ENCODE peak calls at places on chromosomes 5 and 9, in seven cellular contexts. One of them, this sample, is unnamed.

GRCh38 chr5:107593009-107593408 is 77.7 kb downstream of the EFNA5 start:
- DNase-seq in astrocyte of the spinal cord: no peak
- DNase-seq in AG04450: no peak
- DNase-seq in hepatocyte: no peak
- DNase-seq in SJCRH30: peak; percentile 96
- DNase-seq in H7: no peak
- DNase-seq in ovary: no peak
- DNase-seq in this sample: peak; percentile 60

GRCh38 chr5:73170522-73170921 is 2.5 kb upstream of the TMEM174 start:
- DNase-seq in astrocyte of the spinal cord: no peak
- DNase-seq in AG04450: no peak
- DNase-seq in hepatocyte: no peak
- DNase-seq in SJCRH30: peak; percentile 69
- DNase-seq in H7: peak; percentile 39
- DNase-seq in ovary: no peak
- DNase-seq in this sample: no peak

GRCh38 chr5:39755452-39755851 is 330.7 kb upstream of the DAB2 start:
- DNase-seq in astrocyte of the spinal cord: no peak
- DNase-seq in AG04450: no peak
- DNase-seq in hepatocyte: no peak
- DNase-seq in SJCRH30: no peak
- DNase-seq in H7: no peak
- DNase-seq in ovary: no peak
- DNase-seq in this sample: no peak

GRCh38 chr5:115033861-115034260 is 135.8 kb downstream of the TRIM36 start:
- DNase-seq in astrocyte of the spinal cord: no peak
- DNase-seq in AG04450: no peak
- DNase-seq in hepatocyte: peak; percentile 19
- DNase-seq in SJCRH30: peak; percentile 29
- DNase-seq in H7: peak; percentile 26
- DNase-seq in ovary: no peak
- DNase-seq in this sample: no peak

GRCh38 chr5:124061663-124062062 is 549.7 kb downstream of the CSNK1G3 start:
- DNase-seq in astrocyte of the spinal cord: peak; percentile 79
- DNase-seq in AG04450: no peak
- DNase-seq in hepatocyte: peak; percentile 16
- DNase-seq in SJCRH30: no peak
- DNase-seq in H7: no peak
- DNase-seq in ovary: peak; percentile 14
- DNase-seq in this sample: peak; percentile 83

GRCh38 chr9:32906213-32906612 is 95.2 kb downstream of the APTX start:
- DNase-seq in astrocyte of the spinal cord: no peak
- DNase-seq in AG04450: no peak
- DNase-seq in hepatocyte: no peak
- DNase-seq in SJCRH30: no peak
- DNase-seq in H7: no peak
- DNase-seq in ovary: no peak
- DNase-seq in this sample: no peak

GRCh38 chr5:15105799-15106393 is 234.3 kb upstream of the ANKH start:
- DNase-seq in astrocyte of the spinal cord: peak; percentile 60
- DNase-seq in AG04450: no peak
- DNase-seq in hepatocyte: peak; percentile 66
- DNase-seq in SJCRH30: peak; percentile 63
- DNase-seq in H7: peak; percentile 60
- DNase-seq in ovary: no peak
- DNase-seq in this sample: peak; percentile 4

GRCh38 chr9:37936965-37937364 is 33.0 kb upstream of the SLC25A51 start:
- DNase-seq in astrocyte of the spinal cord: peak; percentile 66
- DNase-seq in AG04450: peak; percentile 29
- DNase-seq in hepatocyte: peak; percentile 72
- DNase-seq in SJCRH30: peak; percentile 47
- DNase-seq in H7: no peak
- DNase-seq in ovary: no peak
- DNase-seq in this sample: peak; percentile 41

GRCh38 chr5:73540192-73540591 is 25.2 kb downstream of the ANKRA2 start:
- DNase-seq in astrocyte of the spinal cord: peak; percentile 75
- DNase-seq in AG04450: no peak
- DNase-seq in hepatocyte: peak; percentile 28
- DNase-seq in SJCRH30: no peak
- DNase-seq in H7: no peak
- DNase-seq in ovary: no peak
- DNase-seq in this sample: peak; percentile 34

GRCh38 chr5:57493034-57493433 is 10.4 kb upstream of the ACTBL2 start:
- DNase-seq in astrocyte of the spinal cord: peak; percentile 47
- DNase-seq in AG04450: no peak
- DNase-seq in hepatocyte: no peak
- DNase-seq in SJCRH30: no peak
- DNase-seq in H7: no peak
- DNase-seq in ovary: no peak
- DNase-seq in this sample: no peak

GRCh38 chr9:95045751-95046150 is 271.8 kb downstream of the FANCC start:
- DNase-seq in astrocyte of the spinal cord: no peak
- DNase-seq in AG04450: no peak
- DNase-seq in hepatocyte: no peak
- DNase-seq in SJCRH30: no peak
- DNase-seq in H7: peak; percentile 62
- DNase-seq in ovary: no peak
- DNase-seq in this sample: no peak
- H3K4me3 ChIP-seq in astrocyte of the spinal cord: no peak overlapping the region
- H3K4me3 ChIP-seq in AG04450: no peak overlapping the region
- H3K4me3 ChIP-seq in hepatocyte: peak overlapping the region; percentile 7
- H3K4me3 ChIP-seq in SJCRH30: no peak overlapping the region
- H3K4me3 ChIP-seq in H7: no peak overlapping the region
- H3K4me3 ChIP-seq in ovary: no peak overlapping the region
- H3K4me3 ChIP-seq in this sample: no peak overlapping the region

GRCh38 chr5:138053554-138053953 is 20.7 kb upstream of the FAM13B start:
- DNase-seq in astrocyte of the spinal cord: no peak
- DNase-seq in AG04450: no peak
- DNase-seq in hepatocyte: no peak
- DNase-seq in SJCRH30: no peak
- DNase-seq in H7: no peak
- DNase-seq in ovary: no peak
- DNase-seq in this sample: no peak

GRCh38 chr5:138054206-138054605 is 21.3 kb upstream of the FAM13B start:
- DNase-seq in astrocyte of the spinal cord: no peak
- DNase-seq in AG04450: no peak
- DNase-seq in hepatocyte: no peak
- DNase-seq in SJCRH30: no peak
- DNase-seq in H7: no peak
- DNase-seq in ovary: no peak
- DNase-seq in this sample: no peak

GRCh38 chr5:138051441-138052296 is 18.8 kb upstream of the FAM13B start:
- DNase-seq in astrocyte of the spinal cord: no peak
- DNase-seq in AG04450: no peak
- DNase-seq in hepatocyte: no peak
- DNase-seq in SJCRH30: no peak
- DNase-seq in H7: no peak
- DNase-seq in ovary: peak; percentile 47
- DNase-seq in this sample: no peak

GRCh38 chr5:138054863-138055558 is 22.1 kb upstream of the FAM13B start:
- DNase-seq in astrocyte of the spinal cord: no peak
- DNase-seq in AG04450: no peak
- DNase-seq in hepatocyte: no peak
- DNase-seq in SJCRH30: no peak
- DNase-seq in H7: peak; percentile 71
- DNase-seq in ovary: peak; percentile 21
- DNase-seq in this sample: no peak
- H3K4me3 ChIP-seq in astrocyte of the spinal cord: no peak overlapping the region
- H3K4me3 ChIP-seq in AG04450: no peak overlapping the region
- H3K4me3 ChIP-seq in hepatocyte: no peak overlapping the region
- H3K4me3 ChIP-seq in SJCRH30: no peak overlapping the region
- H3K4me3 ChIP-seq in H7: no peak overlapping the region
- H3K4me3 ChIP-seq in ovary: no peak overlapping the region
- H3K4me3 ChIP-seq in this sample: no peak overlapping the region

GRCh38 chr9:94603259-94603776 is 9.7 kb upstream of the FBP2 start:
- DNase-seq in astrocyte of the spinal cord: peak; percentile 47
- DNase-seq in AG04450: no peak
- DNase-seq in hepatocyte: peak; percentile 94
- DNase-seq in SJCRH30: peak; percentile 85
- DNase-seq in H7: peak; percentile 94
- DNase-seq in ovary: peak; percentile 29
- DNase-seq in this sample: peak; percentile 58
- H3K4me3 ChIP-seq in astrocyte of the spinal cord: no peak overlapping the region
- H3K4me3 ChIP-seq in AG04450: no peak overlapping the region
- H3K4me3 ChIP-seq in hepatocyte: no peak overlapping the region
- H3K4me3 ChIP-seq in SJCRH30: no peak overlapping the region
- H3K4me3 ChIP-seq in H7: no peak overlapping the region
- H3K4me3 ChIP-seq in ovary: no peak overlapping the region
- H3K4me3 ChIP-seq in this sample: no peak overlapping the region

GRCh38 chr5:176410486-176411180 is 5.7 kb downstream of the CLTB start:
- DNase-seq in astrocyte of the spinal cord: no peak
- DNase-seq in AG04450: no peak
- DNase-seq in hepatocyte: no peak
- DNase-seq in SJCRH30: no peak
- DNase-seq in H7: peak; percentile 54
- DNase-seq in ovary: no peak
- DNase-seq in this sample: no peak
- H3K4me3 ChIP-seq in astrocyte of the spinal cord: no peak overlapping the region
- H3K4me3 ChIP-seq in AG04450: no peak overlapping the region
- H3K4me3 ChIP-seq in hepatocyte: no peak overlapping the region
- H3K4me3 ChIP-seq in SJCRH30: no peak overlapping the region
- H3K4me3 ChIP-seq in H7: no peak overlapping the region
- H3K4me3 ChIP-seq in ovary: no peak overlapping the region
- H3K4me3 ChIP-seq in this sample: no peak overlapping the region

GRCh38 chr5:69489246-69489645 is 3.3 kb upstream of the OCLN start:
- DNase-seq in astrocyte of the spinal cord: no peak
- DNase-seq in AG04450: no peak
- DNase-seq in hepatocyte: no peak
- DNase-seq in SJCRH30: no peak
- DNase-seq in H7: no peak
- DNase-seq in ovary: no peak
- DNase-seq in this sample: no peak

GRCh38 chr5:69491838-69492390 is 676 bp upstream of the OCLN start:
- DNase-seq in astrocyte of the spinal cord: no peak
- DNase-seq in AG04450: no peak
- DNase-seq in hepatocyte: no peak
- DNase-seq in SJCRH30: no peak
- DNase-seq in H7: no peak
- DNase-seq in ovary: no peak
- DNase-seq in this sample: no peak

GRCh38 chr5:69493235-69493925 is 790 bp downstream of the OCLN start:
- DNase-seq in astrocyte of the spinal cord: no peak
- DNase-seq in AG04450: no peak
- DNase-seq in hepatocyte: peak; percentile 72
- DNase-seq in SJCRH30: peak; percentile 80
- DNase-seq in H7: peak; percentile 80
- DNase-seq in ovary: no peak
- DNase-seq in this sample: no peak

GRCh38 chr5:69492391-69493234 is at the start of gene OCLN:
- DNase-seq in astrocyte of the spinal cord: no peak
- DNase-seq in AG04450: no peak
- DNase-seq in hepatocyte: peak; percentile 90
- DNase-seq in SJCRH30: peak; percentile 79
- DNase-seq in H7: peak; percentile 98
- DNase-seq in ovary: no peak
- DNase-seq in this sample: no peak

DNA sequence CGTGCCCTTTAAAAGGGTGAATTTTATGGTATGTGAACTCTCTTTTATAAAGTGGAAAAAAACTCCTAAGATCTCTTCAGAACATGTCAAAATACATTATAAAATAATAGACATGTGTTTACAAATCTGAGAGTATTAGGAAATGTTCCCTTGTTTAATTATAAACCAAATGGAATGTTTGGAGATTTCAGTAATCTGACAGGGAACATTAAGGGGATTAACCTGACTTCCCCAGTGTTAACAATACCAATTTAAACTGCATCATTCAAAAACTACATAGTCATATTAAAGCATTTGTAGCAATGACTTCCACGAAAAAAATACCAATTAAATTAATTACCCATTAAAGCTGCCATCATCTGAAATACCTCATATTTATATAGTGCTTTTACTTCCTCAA is 1.6 kb upstream of the OCLN start:
- DNase-seq in astrocyte of the spinal cord: no peak
- DNase-seq in AG04450: no peak
- DNase-seq in hepatocyte: no peak
- DNase-seq in SJCRH30: no peak
- DNase-seq in H7: no peak
- DNase-seq in ovary: no peak
- DNase-seq in this sample: no peak
- H3K4me3 ChIP-seq in astrocyte of the spinal cord: no peak overlapping the region
- H3K4me3 ChIP-seq in AG04450: no peak overlapping the region
- H3K4me3 ChIP-seq in hepatocyte: no peak overlapping the region
- H3K4me3 ChIP-seq in SJCRH30: no peak overlapping the region
- H3K4me3 ChIP-seq in H7: no peak overlapping the region
- H3K4me3 ChIP-seq in ovary: no peak overlapping the region
- H3K4me3 ChIP-seq in this sample: no peak overlapping the region

This sample was measured in skeletal muscle cell.